ENCODE peak calls at places on chromosomes 5 and 9, in six cellular contexts. O, K, R, G, U and J are unnamed samples.

GRCh38 chr5:179243333-179243732 is 101.9 kb downstream of the ADAMTS2 start:
- DNase-seq in O (no peak), K (peak; percentile 21), R (no peak), G (no peak), U (peak; percentile 31), J (peak; percentile 4)

GRCh38 chr5:173926359-173926758 is 38.2 kb downstream of the CPEB4 start:
- DNase-seq in O (no peak), K (no peak), R (peak; percentile 57), G (no peak), U (no peak), J (no peak)

GRCh38 chr5:116970318-116970717 is 395.7 kb upstream of the SEMA6A start:
- DNase-seq in O (no peak), K (no peak), R (no peak), G (no peak), U (no peak), J (no peak)

GRCh38 chr9:69044226-69045219 is 9.0 kb downstream of the FXN start:
- DNase-seq in O (no peak), K (no peak), R (no peak), G (no peak), U (peak; percentile 66), J (no peak)

GRCh38 chr9:117413346-117414219 is 1.3 kb downstream of the ASTN2 start:
- DNase-seq in O (peak; percentile 21), K (no peak), R (no peak), G (no peak), U (peak; percentile 87), J (no peak)

GRCh38 chr5:143108498-143109128 is 294.9 kb downstream of the NR3C1 start:
- DNase-seq in O (peak; percentile 68), K (no peak), R (no peak), G (no peak), U (no peak), J (peak; percentile 74)

GRCh38 chr9:130448035-130448624 is 3.4 kb downstream of the ASS1 start:
- DNase-seq in O (no peak), K (no peak), R (no peak), G (no peak), U (no peak), J (no peak)

GRCh38 chr5:73861313-73861978 is 235.4 kb downstream of the ARHGEF28 start:
- DNase-seq in O (no peak), K (no peak), R (no peak), G (no peak), U (no peak), J (no peak)

GRCh38 chr5:78399115-78399514 is 38.7 kb downstream of the SCAMP1 start:
- DNase-seq in O (no peak), K (no peak), R (no peak), G (no peak), U (no peak), J (no peak)

GRCh38 chr9:86764230-86765039 is 182.9 kb downstream of the GAS1 start:
- DNase-seq in O (no peak), K (no peak), R (no peak), G (no peak), U (no peak), J (no peak)

GRCh38 chr5:59693492-59693891 is 200.0 kb downstream of the PDE4D start:
- DNase-seq in O (no peak), K (no peak), R (no peak), G (no peak), U (no peak), J (no peak)

GRCh38 chr5:89260254-89260653 is 377.3 kb upstream of the MEF2C start:
- DNase-seq in O (no peak), K (no peak), R (no peak), G (no peak), U (no peak), J (no peak)

GRCh38 chr5:174727794-174728662 is 3.6 kb downstream of the MSX2 start:
- DNase-seq in O (no peak), K (no peak), R (no peak), G (no peak), U (no peak), J (no peak)

GRCh38 chr9:96009690-96010477 is 134.4 kb downstream of the ERCC6L2 start:
- DNase-seq in O (no peak), K (no peak), R (no peak), G (no peak), U (no peak), J (peak; percentile 21)

GRCh38 chr5:137630216-137630971 is 105.5 kb downstream of the KLHL3 start:
- DNase-seq in O (no peak), K (no peak), R (no peak), G (no peak), U (peak; percentile 60), J (no peak)

GRCh38 chr5:146595088-146595487 is 79.1 kb upstream of the GPR151 start:
- DNase-seq in O (no peak), K (no peak), R (no peak), G (no peak), U (no peak), J (no peak)

GRCh38 chr5:52878671-52879070 is 91.0 kb downstream of the ITGA1 start:
- DNase-seq in O (no peak), K (no peak), R (no peak), G (no peak), U (no peak), J (no peak)

GRCh38 chr5:73814234-73814846 is 188.3 kb downstream of the ARHGEF28 start:
- DNase-seq in O (no peak), K (no peak), R (no peak), G (no peak), U (peak; percentile 62), J (peak; percentile 14)

GRCh38 chr9:93636172-93636661 is 59.8 kb downstream of the PHF2 start:
- DNase-seq in O (peak; percentile 2), K (peak; percentile 9), R (no peak), G (peak; percentile 48), U (no peak), J (no peak)

GRCh38 chr5:76953551-76954382 is 922 bp downstream of the CRHBP start:
- DNase-seq in O (no peak), K (no peak), R (no peak), G (no peak), U (peak; percentile 79), J (no peak)

GRCh38 chr5:126351138-126351537 is 72.1 kb upstream of the GRAMD2B start:
- DNase-seq in O (no peak), K (no peak), R (no peak), G (no peak), U (no peak), J (no peak)

GRCh38 chr5:10452768-10453331 is 11.2 kb downstream of the ROPN1L start:
- DNase-seq in O (no peak), K (peak; percentile 16), R (peak; percentile 82), G (no peak), U (peak; percentile 82), J (no peak)

GRCh38 chr5:107985144-107985543 is 314.4 kb upstream of the EFNA5 start:
- DNase-seq in O (peak; percentile 29), K (no peak), R (no peak), G (no peak), U (no peak), J (peak; percentile 9)

GRCh38 chr5:73606206-73606753 is 19.7 kb upstream of the ARHGEF28 start:
- DNase-seq in O (no peak), K (no peak), R (no peak), G (no peak), U (no peak), J (no peak)

GRCh38 chr9:131366745-131367401 is 27.0 kb upstream of the PRRC2B start:
- DNase-seq in O (peak; percentile 42), K (peak; percentile 48), R (no peak), G (no peak), U (peak; percentile 78), J (peak; percentile 25)

GRCh38 chr5:393846-394275 is 49.1 kb upstream of the EXOC3 start:
- DNase-seq in O (no peak), K (no peak), R (no peak), G (peak; percentile 54), U (peak; percentile 59), J (no peak)
- H3K4me1 ChIP-seq in O (no peaks in the 10 kb centered on the region), K (peaks cover 4% of the 10 kb centered on the region), R (peaks cover 5% of the 10 kb centered on the region), G (peaks cover 15% of the 10 kb centered on the region), U (no peaks in the 10 kb centered on the region), J (peaks cover 10% of the 10 kb centered on the region)

DNA sequence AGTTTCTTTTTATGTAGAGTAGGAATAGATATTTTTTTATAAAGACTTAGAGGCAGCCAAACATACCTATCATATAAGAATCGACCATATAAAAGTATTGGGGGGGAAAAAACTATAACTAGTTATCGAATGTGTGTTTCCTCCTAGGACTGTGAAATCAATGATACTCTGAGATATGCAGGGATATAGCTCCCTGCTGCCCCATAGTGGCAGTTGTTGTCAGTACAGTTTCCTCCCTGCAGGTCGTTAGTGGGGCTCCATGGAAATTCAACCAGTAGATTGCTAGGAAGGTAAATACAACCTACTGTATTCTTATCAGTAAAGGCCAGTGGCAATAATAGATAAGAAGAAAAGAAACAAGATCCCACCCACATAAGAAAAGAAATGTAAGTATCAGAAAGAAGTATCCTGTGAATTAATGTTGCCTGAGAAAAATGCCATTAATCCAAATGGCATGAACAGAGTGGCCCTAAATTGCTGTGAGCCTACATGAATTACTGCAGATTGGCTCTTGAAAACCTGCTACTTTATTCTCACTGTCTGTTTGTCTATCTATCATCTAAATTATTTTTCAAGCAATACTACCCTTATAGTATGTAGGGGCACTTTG is 136.9 kb upstream of the FBN2 start:
- DNase-seq in O (peak; percentile 65), K (peak; percentile 26), R (peak; percentile 15), G (no peak), U (peak; percentile 89), J (peak; percentile 52)
- TF ChIP-seq CTCF in O (peak; percentile 46), K (no peak), R (peak; percentile 68), G (peak; percentile 64), U (peak; percentile 84), J (peak; percentile 47)

DNA sequence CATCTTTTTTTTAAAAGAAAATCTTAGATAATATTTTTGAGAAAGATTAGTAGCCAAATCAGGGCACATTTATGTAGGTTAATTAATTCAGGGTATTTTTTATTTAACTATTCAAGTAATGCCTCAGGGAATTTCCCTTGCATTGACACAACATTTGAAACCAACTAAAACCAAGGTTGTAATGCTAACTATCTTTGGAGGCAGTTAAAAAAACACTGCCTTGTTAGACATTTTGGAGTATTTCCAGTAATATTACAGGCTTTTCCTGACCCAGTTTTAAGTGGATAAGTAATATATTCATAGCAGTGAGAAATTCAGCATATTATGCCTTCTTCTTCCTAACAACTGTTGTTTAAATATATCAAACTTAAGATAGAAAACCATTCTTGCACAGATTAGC is 175.1 kb downstream of the TMC1 start:
- DNase-seq in O (no peak), K (no peak), R (no peak), G (no peak), U (no peak), J (no peak)
- H3K4me1 ChIP-seq in O (no peaks in the 10 kb centered on the region), K (no peaks in the 10 kb centered on the region), R (no peaks in the 10 kb centered on the region), G (no peaks in the 10 kb centered on the region), U (no peaks in the 10 kb centered on the region), J (no peaks in the 10 kb centered on the region)

GRCh38 chr9:137878146-137878941 is 762 bp downstream of the CACNA1B start:
- DNase-seq in O (no peak), K (no peak), R (no peak), G (no peak), U (peak; percentile 95), J (no peak)
- TF ChIP-seq CTCF in O (no peak), K (no peak), R (no peak), G (no peak), U (peak; percentile 36), J (no peak)

GRCh38 chr9:98975838-98976237 is 32.1 kb downstream of the COL15A1 start:
- DNase-seq in O (no peak), K (no peak), R (no peak), G (no peak), U (no peak), J (no peak)
- H3K4me1 ChIP-seq in O (peaks cover 22% of the 10 kb centered on the region), K (peaks cover 6% of the 10 kb centered on the region), R (no peaks in the 10 kb centered on the region), G (peaks cover 4% of the 10 kb centered on the region), U (peaks cover 13% of the 10 kb centered on the region), J (peaks cover 25% of the 10 kb centered on the region)